ENCODE peak calls at places on chromosomes 5 and 9, in eight cellular contexts. W, M, Z, I, X, O, A and V are unnamed samples.

GRCh38 chr5:41542183-41542582 is 31.8 kb upstream of the PLCXD3 start:
- DNase-seq in W (no peak), M (peak), Z (no peak), I (no peak), X (no peak), O (no peak), A (no peak), V (no peak)

GRCh38 chr9:106859957-106860715 is 2.8 kb upstream of the ZNF462 start:
- DNase-seq in W (peak), M (peak), Z (peak), I (no peak), X (no peak), O (peak), A (peak), V (no peak)

GRCh38 chr5:123156577-123157296 is 67.7 kb downstream of the PRDM6 start:
- DNase-seq in W (peak), M (peak), Z (no peak), I (no peak), X (peak), O (no peak), A (no peak), V (peak)

GRCh38 chr5:151213803-151214613 is 9.9 kb downstream of the CCDC69 start:
- DNase-seq in W (no peak), M (peak), Z (no peak), I (peak), X (peak), O (no peak), A (peak), V (no peak)

GRCh38 chr5:151459680-151460079 is 12.3 kb downstream of the SLC36A1 start:
- DNase-seq in W (no peak), M (peak), Z (no peak), I (no peak), X (no peak), O (no peak), A (no peak), V (no peak)

GRCh38 chr5:76715734-76716455 is at the start of gene F2R:
- DNase-seq in W (peak), M (peak), Z (peak), I (no peak), X (peak), O (no peak), A (peak), V (no peak)

GRCh38 chr9:136942112-136942880 is 2.2 kb downstream of the FBXW5 start:
- DNase-seq in W (no peak), M (no peak), Z (no peak), I (no peak), X (no peak), O (no peak), A (peak), V (no peak)

GRCh38 chr9:122200960-122201635 is 27.7 kb downstream of the LHX6 start:
- DNase-seq in W (peak), M (peak), Z (peak), I (no peak), X (peak), O (no peak), A (no peak), V (no peak)

GRCh38 chr5:142020122-142020659 is 7.4 kb upstream of the GNPDA1 start:
- DNase-seq in W (no peak), M (no peak), Z (no peak), I (no peak), X (no peak), O (no peak), A (no peak), V (no peak)

GRCh38 chr9:86322973-86323644 is 31.1 kb downstream of the TUT7 start:
- DNase-seq in W (peak), M (peak), Z (no peak), I (no peak), X (peak), O (no peak), A (no peak), V (peak)

GRCh38 chr9:119195521-119195920 is 173.7 kb downstream of the BRINP1 start:
- DNase-seq in W (no peak), M (no peak), Z (no peak), I (no peak), X (no peak), O (no peak), A (peak), V (no peak)

GRCh38 chr5:56319281-56320242 is 86.4 kb upstream of the ANKRD55 start:
- DNase-seq in W (peak), M (peak), Z (no peak), I (no peak), X (peak), O (no peak), A (no peak), V (no peak)

DNA sequence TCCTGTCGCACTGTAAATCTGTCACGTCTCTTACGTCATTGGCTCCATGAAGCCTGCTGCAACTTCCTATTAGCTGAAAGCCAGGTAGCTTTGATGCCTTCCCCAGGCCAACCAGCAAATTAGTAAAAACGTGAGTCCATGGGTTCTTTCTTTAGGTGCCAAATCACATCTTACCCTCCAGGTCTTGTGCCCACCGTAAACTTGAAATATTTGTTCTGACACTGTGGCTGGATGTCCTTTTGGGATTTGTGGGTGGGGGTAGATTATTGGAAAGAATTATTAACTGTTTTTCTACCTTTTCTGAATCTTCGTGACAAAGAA is 172.8 kb downstream of the NR3C1 start:
- DNase-seq in W (no peak), M (no peak), Z (no peak), I (no peak), X (no peak), O (no peak), A (no peak), V (no peak)
- H3K4me3 ChIP-seq in W (no peak), M (no peak), Z (no peak), I (no peak), X (no peak), O (no peak), A (no peak), V (no peak)

GRCh38 chr9:32954642-32955041 is 46.8 kb downstream of the APTX start:
- DNase-seq in W (peak), M (peak), Z (no peak), I (no peak), X (peak), O (no peak), A (no peak), V (peak)

GRCh38 chr9:32956606-32957005 is 44.8 kb downstream of the APTX start:
- DNase-seq in W (no peak), M (no peak), Z (no peak), I (no peak), X (no peak), O (no peak), A (no peak), V (no peak)

DNA sequence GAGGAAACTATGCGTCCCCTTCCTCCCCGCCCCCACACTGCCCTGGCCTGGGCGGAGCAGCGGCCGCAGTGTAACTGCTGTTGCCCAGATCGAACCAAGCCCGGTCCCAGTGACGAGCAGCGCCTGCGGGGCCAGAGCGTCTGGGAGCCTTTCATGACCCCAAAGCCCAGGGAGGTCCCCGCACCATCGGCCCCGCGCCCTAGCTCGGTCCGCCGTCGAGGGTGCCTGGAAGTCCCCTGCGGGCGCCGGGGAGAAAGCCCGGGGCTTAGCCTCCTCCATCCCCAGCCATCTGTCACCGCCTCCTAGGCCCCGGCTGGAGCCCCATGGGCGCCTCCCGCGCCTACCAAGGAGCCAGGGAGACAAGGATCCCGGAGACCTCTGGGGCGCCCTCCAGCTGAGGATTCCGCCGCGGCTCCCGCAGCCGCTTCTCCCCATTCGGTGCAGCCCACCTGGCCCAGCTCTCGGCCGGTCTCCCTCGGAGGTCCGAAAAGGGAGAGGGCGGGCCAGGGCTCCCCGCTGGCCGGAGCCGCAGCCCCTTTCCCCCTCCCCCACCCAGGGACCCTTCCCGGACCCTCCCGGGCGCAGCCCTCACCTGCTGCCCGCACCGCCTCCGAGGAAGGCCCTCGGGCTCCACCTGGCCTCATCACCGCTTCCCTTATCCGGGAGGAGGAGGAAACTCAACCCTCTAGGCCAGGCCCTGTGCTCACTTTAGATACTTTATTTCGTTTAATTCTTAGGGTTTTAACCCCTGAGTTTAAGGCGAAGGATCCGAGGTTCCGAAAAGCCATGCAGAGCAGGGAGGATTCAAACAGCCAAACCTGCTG is 45.6 kb downstream of the APTX start:
- DNase-seq in W (no peak), M (peak), Z (no peak), I (no peak), X (no peak), O (no peak), A (peak), V (no peak)
- H3K4me3 ChIP-seq in W (no peak), M (no peak), Z (no peak), I (no peak), X (no peak), O (no peak), A (no peak), V (no peak)

DNA sequence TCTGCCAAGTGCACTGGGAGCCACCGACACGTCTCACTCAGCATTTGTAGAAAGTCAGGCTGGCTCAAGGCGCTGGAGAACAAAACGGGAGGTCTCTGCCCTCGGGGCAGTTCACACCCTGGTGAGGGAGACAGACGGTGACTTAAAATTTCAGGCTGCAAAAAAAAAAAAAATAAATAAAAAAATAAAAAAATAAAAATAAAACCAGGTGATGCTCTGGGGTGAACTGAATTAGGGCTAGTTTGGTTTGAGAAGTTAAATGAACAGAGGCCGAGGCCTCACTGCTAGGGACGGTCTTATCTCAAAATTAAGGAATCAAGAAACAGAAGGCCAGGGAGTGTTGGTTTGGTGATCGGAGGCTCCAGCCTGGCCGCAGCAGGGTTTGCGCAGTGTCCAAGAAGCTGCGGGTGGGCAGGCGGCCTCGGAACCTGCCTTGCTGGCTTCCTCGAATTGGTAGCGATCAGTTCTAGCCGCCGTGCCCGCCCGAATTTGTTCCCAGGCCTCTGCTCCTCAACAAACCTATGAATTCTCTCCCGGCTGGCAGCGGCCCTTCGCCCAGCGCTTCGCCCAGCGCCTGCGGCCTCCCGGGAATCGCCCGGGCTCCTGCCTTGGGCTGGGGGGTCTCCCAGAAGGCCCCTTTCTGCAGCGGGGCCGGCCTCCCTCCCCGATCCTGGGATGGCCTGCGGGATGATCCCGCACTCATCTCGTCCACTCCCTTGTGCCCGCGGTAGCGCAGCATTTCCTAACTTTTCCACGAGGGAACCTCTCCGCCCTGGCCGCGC is 1.5 kb downstream of the NKX2-5 start:
- DNase-seq in W (no peak), M (no peak), Z (no peak), I (no peak), X (no peak), O (no peak), A (peak), V (no peak)
- H3K4me3 ChIP-seq in W (no peak), M (peak), Z (no peak), I (no peak), X (no peak), O (no peak), A (peak), V (no peak)

DNA sequence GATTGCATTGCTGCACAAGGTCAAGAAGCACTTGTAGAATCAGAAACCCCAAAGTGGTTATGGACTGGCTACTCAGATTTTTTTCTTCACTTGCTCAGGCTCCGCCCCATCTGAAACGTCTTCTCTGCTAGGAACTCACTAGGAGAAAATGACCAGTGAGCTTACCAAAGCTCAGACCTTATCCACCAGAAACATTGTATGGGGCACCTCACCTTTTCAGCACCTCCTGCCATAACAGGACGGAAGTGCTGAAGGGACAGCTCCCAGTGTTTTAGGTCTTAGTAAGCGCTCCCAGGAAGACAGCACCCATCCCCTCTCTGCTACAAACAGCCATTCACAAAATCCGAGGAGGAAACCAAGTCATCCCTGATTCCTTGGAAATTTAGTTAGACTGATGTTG is 1.2 kb upstream of the GABRA1 start:
- DNase-seq in W (peak), M (peak), Z (no peak), I (no peak), X (no peak), O (no peak), A (peak), V (no peak)
- H3K4me3 ChIP-seq in W (no peak), M (no peak), Z (no peak), I (no peak), X (no peak), O (no peak), A (peak), V (no peak)

GRCh38 chr5:99030871-99031440 is 102.1 kb upstream of the CHD1 start:
- DNase-seq in W (no peak), M (no peak), Z (no peak), I (no peak), X (peak), O (no peak), A (no peak), V (no peak)

GRCh38 chr5:99034336-99034735 is 105.5 kb upstream of the CHD1 start:
- DNase-seq in W (peak), M (peak), Z (no peak), I (no peak), X (peak), O (no peak), A (no peak), V (no peak)

GRCh38 chr5:99035942-99036341 is 107.1 kb upstream of the CHD1 start:
- DNase-seq in W (no peak), M (no peak), Z (no peak), I (no peak), X (no peak), O (no peak), A (no peak), V (no peak)

GRCh38 chr5:99032234-99033013 is 103.6 kb upstream of the CHD1 start:
- DNase-seq in W (peak), M (peak), Z (no peak), I (no peak), X (peak), O (peak), A (peak), V (peak)

GRCh38 chr5:99033014-99033931 is 104.5 kb upstream of the CHD1 start:
- DNase-seq in W (no peak), M (no peak), Z (no peak), I (no peak), X (peak), O (no peak), A (no peak), V (no peak)
- H3K4me3 ChIP-seq in W (no peak), M (no peak), Z (peak), I (peak), X (no peak), O (no peak), A (no peak), V (no peak)

DNA sequence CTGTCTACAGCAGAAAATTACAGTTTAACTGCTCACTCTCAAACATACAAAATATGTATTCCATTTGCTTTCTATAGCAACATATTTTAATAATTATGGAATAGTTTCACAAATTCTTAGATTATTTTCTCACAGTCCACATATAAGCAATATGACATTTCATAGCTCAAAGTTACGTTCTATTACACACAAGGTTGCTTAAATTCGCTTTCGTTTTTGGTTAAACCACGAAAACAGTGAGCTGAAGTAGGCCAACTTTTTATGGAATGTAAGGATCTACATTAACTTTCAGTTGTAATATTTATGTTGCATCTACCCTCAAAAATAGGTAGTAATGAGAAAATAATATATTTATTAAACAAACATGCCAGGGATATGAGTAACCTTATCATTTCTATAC is 966.0 kb upstream of the ACO1 start:
- DNase-seq in W (no peak), M (no peak), Z (no peak), I (no peak), X (no peak), O (no peak), A (no peak), V (no peak)
- H3K4me3 ChIP-seq in W (no peak), M (no peak), Z (no peak), I (no peak), X (no peak), O (no peak), A (no peak), V (no peak)

GRCh38 chr9:111013250-111013649 is 25.0 kb downstream of the LPAR1 start:
- DNase-seq in W (no peak), M (no peak), Z (no peak), I (no peak), X (no peak), O (no peak), A (no peak), V (no peak)

GRCh38 chr9:111016046-111017026 is 21.9 kb downstream of the LPAR1 start:
- DNase-seq in W (peak), M (peak), Z (no peak), I (no peak), X (peak), O (no peak), A (no peak), V (no peak)

GRCh38 chr9:111008148-111009075 is 29.9 kb downstream of the LPAR1 start:
- DNase-seq in W (peak), M (no peak), Z (no peak), I (no peak), X (no peak), O (no peak), A (no peak), V (no peak)

DNA sequence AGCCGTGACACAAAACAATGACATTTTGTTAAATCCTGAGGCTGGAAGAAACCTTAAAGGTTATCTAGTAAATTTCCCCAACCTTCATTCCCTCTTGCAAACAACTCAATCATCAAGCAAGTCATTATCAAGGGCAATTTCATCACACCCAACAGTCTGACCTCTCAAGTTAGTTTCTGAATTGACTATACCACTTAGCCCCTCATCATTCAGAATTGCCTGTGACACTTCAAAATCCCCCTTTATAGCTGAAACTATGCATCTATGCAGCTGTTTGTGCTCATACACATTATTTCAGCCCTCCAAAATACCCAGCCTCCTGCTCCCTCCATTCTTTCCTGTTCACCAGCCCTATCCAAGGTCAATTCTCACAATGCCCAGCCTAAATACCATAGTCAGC is 24.6 kb downstream of the LPAR1 start:
- DNase-seq in W (no peak), M (no peak), Z (no peak), I (no peak), X (no peak), O (no peak), A (no peak), V (no peak)
- H3K4me3 ChIP-seq in W (no peak), M (no peak), Z (no peak), I (no peak), X (no peak), O (no peak), A (no peak), V (no peak)

GRCh38 chr5:181248277-181248676 is 4.6 kb upstream of the RACK1 start:
- DNase-seq in W (no peak), M (no peak), Z (no peak), I (no peak), X (no peak), O (no peak), A (no peak), V (no peak)
- H3K4me3 ChIP-seq in W (peak), M (peak), Z (peak), I (peak), X (peak), O (peak), A (peak), V (peak)

DNA sequence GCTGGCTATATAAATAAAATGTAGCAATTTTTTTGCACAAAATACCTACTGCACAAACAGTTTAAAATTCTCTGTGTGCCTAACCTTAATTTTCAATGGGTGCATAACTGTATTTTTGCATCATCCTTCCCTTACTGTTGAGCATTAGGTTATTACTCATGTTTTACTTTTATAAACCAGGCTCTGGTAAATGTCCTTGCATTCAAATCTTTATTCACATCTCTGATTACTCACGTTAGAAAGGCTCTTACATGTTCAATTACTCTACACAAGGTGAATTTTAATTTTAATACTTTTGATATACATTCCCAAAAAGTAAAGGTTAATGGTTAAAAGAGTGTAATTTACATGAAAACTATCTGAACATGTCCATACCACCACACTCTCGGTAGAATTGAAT is 246.1 kb downstream of the PRELID2 start:
- DNase-seq in W (no peak), M (no peak), Z (no peak), I (no peak), X (no peak), O (no peak), A (no peak), V (no peak)
- H3K4me3 ChIP-seq in W (no peak), M (no peak), Z (no peak), I (no peak), X (no peak), O (no peak), A (no peak), V (no peak)

DNA sequence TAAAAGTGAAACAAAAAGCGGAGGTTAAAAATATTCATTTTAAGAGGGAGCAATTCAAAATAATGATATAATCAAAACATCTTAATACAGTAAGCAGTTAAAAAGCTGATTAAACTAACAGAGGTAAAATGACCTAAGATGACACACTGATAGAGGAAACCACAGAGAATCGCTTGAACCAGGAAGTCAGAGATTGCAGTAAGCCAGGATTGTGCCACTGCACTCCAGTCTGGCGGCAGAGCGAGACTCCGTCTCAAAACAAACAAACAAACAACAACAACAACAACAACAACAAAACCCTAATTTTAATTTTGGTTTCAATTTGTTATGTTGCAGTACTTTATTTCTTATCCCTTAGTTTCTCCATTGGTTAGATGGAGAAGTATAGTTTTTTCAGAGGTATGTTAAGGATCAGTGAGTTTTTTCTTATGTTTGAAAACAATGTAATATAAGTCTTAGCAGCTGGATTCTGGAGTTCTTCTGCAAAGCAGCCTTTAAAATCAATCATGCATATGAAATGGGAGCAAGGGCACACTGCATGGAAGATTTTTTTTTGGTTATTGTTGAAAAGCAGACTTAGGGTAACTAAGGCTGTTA is 58.5 kb downstream of the MLANA start:
- DNase-seq in W (peak), M (peak), Z (no peak), I (peak), X (peak), O (no peak), A (no peak), V (no peak)
- H3K4me3 ChIP-seq in W (no peak), M (no peak), Z (no peak), I (peak), X (peak), O (no peak), A (no peak), V (no peak)